ENCODE peak calls at places on chromosomes 6 and 20, in ten cellular contexts. B is bronchial epithelial cell, H is body of pancreas, R is brain microvascular endothelial cell, N is progenitor cell of endocrine pancreas, L is cardiac muscle cell, W is WERI-Rb-1, S is neural crest cell, X is breast epithelium, U is Peyer's patch. A is an unnamed sample.

GRCh38 chr6:28867078-28867414 is 56.7 kb downstream of the TRIM27 start:
- DNase-seq in U (no peak), L (peak), S (no peak), B (peak), X (no peak), N (no peak), W (no peak), R (no peak), H (peak), A (no peak)

GRCh38 chr20:49165611-49166010 is 22.5 kb downstream of the STAU1 start:
- DNase-seq in U (no peak), W (no peak), X (no peak), N (no peak), S (no peak), R (no peak), H (no peak), L (no peak), B (no peak), A (no peak)

GRCh38 chr6:158460602-158461092 is 99.2 kb upstream of the TMEM181 start:
- DNase-seq in H (no peak), L (peak), S (no peak), B (peak), U (no peak), R (no peak), N (no peak), W (no peak), X (no peak), A (no peak)

GRCh38 chr6:54204921-54205511 is 93.8 kb downstream of the MLIP start:
- DNase-seq in B (no peak), R (no peak), N (no peak), L (no peak), H (no peak), X (no peak), U (no peak), S (no peak), W (no peak), A (no peak)

GRCh38 chr6:129852257-129852858 is 8.8 kb downstream of the TMEM244 start:
- DNase-seq in S (no peak), X (no peak), W (no peak), B (peak), H (no peak), R (peak), N (no peak), U (no peak), L (peak), A (no peak)

GRCh38 chr20:44176833-44177533 is 10.0 kb downstream of the JPH2 start:
- DNase-seq in H (no peak), X (no peak), R (no peak), B (no peak), W (no peak), N (no peak), U (no peak), S (no peak), L (no peak), A (no peak)

GRCh38 chr20:55004044-55004443 is 528.7 kb downstream of the DOK5 start:
- DNase-seq in X (no peak), R (no peak), S (no peak), W (no peak), H (no peak), B (no peak), N (no peak), L (no peak), U (no peak), A (no peak)

GRCh38 chr20:11155156-11155805 is 481.5 kb upstream of the JAG1 start:
- DNase-seq in X (no peak), R (no peak), S (no peak), H (no peak), L (no peak), U (no peak), B (no peak), N (no peak), W (no peak), A (no peak)

GRCh38 chr6:120671519-120671918 is 662.8 kb downstream of the TBC1D32 start:
- DNase-seq in R (no peak), N (no peak), L (no peak), S (no peak), W (peak), X (no peak), B (no peak), H (no peak), U (no peak), A (no peak)

GRCh38 chr6:157652601-157653363 is 170.3 kb upstream of the SNX9 start:
- DNase-seq in U (no peak), X (no peak), H (peak), W (peak), S (no peak), N (no peak), L (no peak), B (no peak), R (no peak), A (no peak)

GRCh38 chr6:135537782-135538301 is 40.3 kb upstream of the AHI1 start:
- DNase-seq in U (no peak), L (peak), B (peak), H (no peak), X (no peak), R (peak), N (no peak), W (no peak), S (no peak), A (no peak)

GRCh38 chr6:135546206-135546605 is 48.7 kb upstream of the AHI1 start:
- DNase-seq in S (no peak), R (no peak), N (no peak), W (no peak), H (no peak), U (no peak), B (no peak), L (peak), X (no peak), A (no peak)

GRCh38 chr6:135535989-135536414 is 38.5 kb upstream of the AHI1 start:
- DNase-seq in B (peak), S (peak), H (peak), W (no peak), X (no peak), U (no peak), N (no peak), R (peak), L (peak), A (no peak)

GRCh38 chr6:135534773-135535380 is 37.3 kb upstream of the AHI1 start:
- DNase-seq in U (no peak), H (no peak), S (no peak), R (peak), X (no peak), W (no peak), L (peak), N (no peak), B (no peak), A (no peak)

GRCh38 chr6:135540207-135540877 is 42.8 kb upstream of the AHI1 start:
- DNase-seq in X (no peak), N (no peak), W (no peak), B (no peak), H (no peak), U (no peak), R (peak), S (no peak), L (peak), A (no peak)
- TF ChIP-seq CTCF in X (no peak), N (no peak), W (no peak), B (no peak), H (no peak), U (no peak), R (peak), S (no peak), L (peak), A (no peak)

GRCh38 chr6:138206862-138207261 is 11.4 kb downstream of the PBOV1 start:
- DNase-seq in W (no peak), S (no peak), R (no peak), B (no peak), N (no peak), X (no peak), U (no peak), H (no peak), L (no peak), A (no peak)

GRCh38 chr6:138205437-138206094 is 12.7 kb downstream of the PBOV1 start:
- DNase-seq in B (no peak), W (no peak), N (no peak), U (no peak), X (no peak), L (no peak), R (no peak), S (no peak), H (no peak), A (no peak)

GRCh38 chr6:138215071-138215470 is 3.2 kb downstream of the PBOV1 start:
- DNase-seq in W (no peak), L (no peak), S (no peak), X (no peak), B (no peak), N (no peak), H (no peak), R (no peak), U (no peak), A (no peak)

GRCh38 chr6:138211601-138212000 is 6.7 kb downstream of the PBOV1 start:
- DNase-seq in S (no peak), L (no peak), U (no peak), N (no peak), H (no peak), X (no peak), W (no peak), B (no peak), R (no peak), A (no peak)

DNA sequence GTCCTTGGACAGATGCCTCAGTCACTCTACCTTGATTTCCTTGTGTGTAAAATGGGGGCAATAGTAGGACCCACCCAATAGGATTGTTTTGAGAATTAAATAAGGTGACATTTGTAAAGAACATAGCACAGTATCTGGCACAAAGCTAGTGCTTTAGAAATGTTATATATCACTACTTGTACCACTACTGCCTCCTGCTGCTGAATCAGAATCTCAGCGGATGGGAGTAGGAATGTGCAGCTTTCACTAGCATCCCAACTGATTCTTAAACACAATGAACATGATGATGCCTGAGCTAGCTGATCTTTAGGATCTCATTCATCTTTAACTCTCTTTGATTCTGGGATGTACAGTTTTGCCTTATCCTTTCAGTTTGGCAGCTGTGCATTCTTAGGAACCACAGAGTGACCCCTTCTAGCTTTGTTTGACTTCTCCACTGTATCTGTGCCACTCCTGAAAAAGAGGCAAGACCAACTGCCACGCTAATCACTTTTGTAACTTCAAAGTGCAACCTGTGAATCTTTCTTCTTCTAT is 7.2 kb downstream of the PBOV1 start:
- DNase-seq in B (no peak), H (no peak), R (no peak), U (no peak), S (no peak), L (no peak), N (no peak), W (no peak), X (no peak), A (no peak)
- TF ChIP-seq CTCF in B (no peak), H (no peak), R (no peak), U (no peak), S (no peak), L (no peak), N (no peak), W (peak), X (no peak), A (no peak)

GRCh38 chr6:156175971-156176421 is 601.2 kb upstream of the ARID1B start:
- DNase-seq in R (no peak), H (peak), S (no peak), B (no peak), W (peak), X (peak), N (peak), L (no peak), U (no peak), A (no peak)
- TF ChIP-seq CTCF in R (peak), H (no peak), S (peak), B (no peak), W (peak), X (no peak), N (peak), L (no peak), U (no peak), A (no peak)

GRCh38 chr6:139374357-139375238 is at the start of gene CITED2:
- DNase-seq in W (peak), U (peak), R (peak), N (peak), X (peak), S (peak), B (peak), L (peak), H (peak), A (peak)

GRCh38 chr6:139371421-139372253 is 2.8 kb downstream of the CITED2 start:
- DNase-seq in L (peak), H (no peak), U (no peak), N (no peak), B (no peak), S (no peak), R (no peak), W (no peak), X (no peak), A (no peak)

GRCh38 chr6:139373928-139374356 is 506 bp downstream of the CITED2 start:
- DNase-seq in U (no peak), X (no peak), S (no peak), L (no peak), W (no peak), N (peak), B (peak), R (no peak), H (no peak), A (no peak)

GRCh38 chr6:139372326-139373153 is 1.9 kb downstream of the CITED2 start:
- DNase-seq in B (no peak), L (peak), N (no peak), U (no peak), H (no peak), R (no peak), S (no peak), X (no peak), W (no peak), A (no peak)

GRCh38 chr6:139373154-139373927 is 1.1 kb downstream of the CITED2 start:
- DNase-seq in W (peak), R (peak), X (peak), L (peak), H (peak), U (peak), S (peak), N (peak), B (peak), A (peak)
- TF ChIP-seq CTCF in W (peak), R (peak), X (no peak), L (no peak), H (no peak), U (peak), S (peak), N (peak), B (peak), A (peak)

GRCh38 chr20:47748069-47748468 is 37.2 kb downstream of the SULF2 start:
- DNase-seq in L (no peak), H (no peak), W (no peak), U (no peak), S (no peak), N (no peak), R (no peak), B (no peak), X (no peak), A (no peak)
- TF ChIP-seq CTCF in L (no peak), H (no peak), W (no peak), U (no peak), S (no peak), N (no peak), R (no peak), B (no peak), X (no peak), A (no peak)

A was measured in activated B cell treated with CpG ODN at 0.5 μM for 24 hours.